ENCODE peak calls at places on chromosomes 4 and X, in eight cellular contexts. One of them, this sample, is unnamed. For H3K4me1, the result is how much of the 10 kb centered on the place peaks cover.

GRCh38 chr4:173505924-173506779 is 23.9 kb downstream of the HAND2 start:
- DNase-seq in IMR-90: peak
- DNase-seq in adipocyte: peak
- DNase-seq in ovary: peak
- DNase-seq in suprapubic skin: no peak
- DNase-seq in Caco-2: no peak
- DNase-seq in prostate gland: no peak
- DNase-seq in transverse colon: peak
- DNase-seq in this sample: peak

GRCh38 chrX:72142094-72142843 is 10.6 kb upstream of the RTL5 start:
- DNase-seq in prostate gland: no peak
- DNase-seq in suprapubic skin: no peak
- DNase-seq in adipocyte: no peak
- DNase-seq in ovary: no peak
- DNase-seq in transverse colon: no peak
- DNase-seq in IMR-90: no peak
- DNase-seq in Caco-2: no peak
- DNase-seq in this sample: no peak

GRCh38 chr4:176563591-176563990 is 229.1 kb downstream of the VEGFC start:
- DNase-seq in suprapubic skin: no peak
- DNase-seq in ovary: no peak
- DNase-seq in Caco-2: no peak
- DNase-seq in transverse colon: no peak
- DNase-seq in prostate gland: no peak
- DNase-seq in adipocyte: peak
- DNase-seq in IMR-90: peak
- DNase-seq in this sample: no peak

GRCh38 chrX:9467751-9468150 is 2.9 kb downstream of the TBL1X start:
- DNase-seq in ovary: no peak
- DNase-seq in prostate gland: no peak
- DNase-seq in IMR-90: peak
- DNase-seq in transverse colon: no peak
- DNase-seq in suprapubic skin: no peak
- DNase-seq in adipocyte: no peak
- DNase-seq in Caco-2: no peak
- DNase-seq in this sample: no peak

GRCh38 chr4:74228691-74229640 is 71.0 kb downstream of the MTHFD2L start:
- DNase-seq in transverse colon: peak
- DNase-seq in adipocyte: peak
- DNase-seq in prostate gland: peak
- DNase-seq in IMR-90: peak
- DNase-seq in suprapubic skin: no peak
- DNase-seq in ovary: peak
- DNase-seq in Caco-2: peak
- DNase-seq in this sample: peak

GRCh38 chrX:70033348-70033747 is 16.4 kb downstream of the AWAT2 start:
- DNase-seq in IMR-90: peak
- DNase-seq in Caco-2: peak
- DNase-seq in suprapubic skin: no peak
- DNase-seq in ovary: no peak
- DNase-seq in transverse colon: no peak
- DNase-seq in adipocyte: peak
- DNase-seq in prostate gland: no peak
- DNase-seq in this sample: peak

GRCh38 chr4:81882222-81882621 is 410.5 kb upstream of the RASGEF1B start:
- DNase-seq in Caco-2: no peak
- DNase-seq in prostate gland: no peak
- DNase-seq in transverse colon: no peak
- DNase-seq in adipocyte: no peak
- DNase-seq in IMR-90: no peak
- DNase-seq in suprapubic skin: no peak
- DNase-seq in ovary: no peak
- DNase-seq in this sample: no peak

GRCh38 chr4:87363552-87363951 is 27.4 kb downstream of the HSD17B11 start:
- DNase-seq in adipocyte: no peak
- DNase-seq in ovary: no peak
- DNase-seq in suprapubic skin: no peak
- DNase-seq in prostate gland: no peak
- DNase-seq in IMR-90: no peak
- DNase-seq in transverse colon: no peak
- DNase-seq in Caco-2: no peak
- DNase-seq in this sample: no peak

GRCh38 chr4:53507671-53508286 is 83.5 kb downstream of the LNX1 start:
- DNase-seq in transverse colon: no peak
- DNase-seq in suprapubic skin: no peak
- DNase-seq in Caco-2: no peak
- DNase-seq in prostate gland: no peak
- DNase-seq in ovary: no peak
- DNase-seq in IMR-90: peak
- DNase-seq in adipocyte: no peak
- DNase-seq in this sample: peak

GRCh38 chr4:48665555-48666186 is 114.4 kb downstream of the FRYL start:
- DNase-seq in Caco-2: no peak
- DNase-seq in transverse colon: no peak
- DNase-seq in suprapubic skin: no peak
- DNase-seq in prostate gland: no peak
- DNase-seq in adipocyte: no peak
- DNase-seq in IMR-90: peak
- DNase-seq in ovary: no peak
- DNase-seq in this sample: no peak

GRCh38 chrX:31232506-31232905 is 160.7 kb upstream of the FTHL17 start:
- DNase-seq in ovary: no peak
- DNase-seq in adipocyte: no peak
- DNase-seq in Caco-2: no peak
- DNase-seq in suprapubic skin: no peak
- DNase-seq in IMR-90: no peak
- DNase-seq in prostate gland: no peak
- DNase-seq in transverse colon: no peak
- DNase-seq in this sample: no peak

GRCh38 chr4:138428611-138429010 is 186.5 kb upstream of the SLC7A11 start:
- DNase-seq in transverse colon: no peak
- DNase-seq in suprapubic skin: no peak
- DNase-seq in Caco-2: no peak
- DNase-seq in adipocyte: no peak
- DNase-seq in ovary: no peak
- DNase-seq in IMR-90: no peak
- DNase-seq in prostate gland: no peak
- DNase-seq in this sample: no peak

GRCh38 chr4:138426751-138427150 is 184.6 kb upstream of the SLC7A11 start:
- DNase-seq in transverse colon: no peak
- DNase-seq in IMR-90: no peak
- DNase-seq in ovary: no peak
- DNase-seq in adipocyte: no peak
- DNase-seq in prostate gland: no peak
- DNase-seq in suprapubic skin: no peak
- DNase-seq in Caco-2: no peak
- DNase-seq in this sample: no peak
- H3K4me1 ChIP-seq in transverse colon: under half
- H3K4me1 ChIP-seq in IMR-90: under half
- H3K4me1 ChIP-seq in ovary: under half
- H3K4me1 ChIP-seq in adipocyte: under half
- H3K4me1 ChIP-seq in prostate gland: under half
- H3K4me1 ChIP-seq in suprapubic skin: under half
- H3K4me1 ChIP-seq in Caco-2: under half
- H3K4me1 ChIP-seq in this sample: under half

DNA sequence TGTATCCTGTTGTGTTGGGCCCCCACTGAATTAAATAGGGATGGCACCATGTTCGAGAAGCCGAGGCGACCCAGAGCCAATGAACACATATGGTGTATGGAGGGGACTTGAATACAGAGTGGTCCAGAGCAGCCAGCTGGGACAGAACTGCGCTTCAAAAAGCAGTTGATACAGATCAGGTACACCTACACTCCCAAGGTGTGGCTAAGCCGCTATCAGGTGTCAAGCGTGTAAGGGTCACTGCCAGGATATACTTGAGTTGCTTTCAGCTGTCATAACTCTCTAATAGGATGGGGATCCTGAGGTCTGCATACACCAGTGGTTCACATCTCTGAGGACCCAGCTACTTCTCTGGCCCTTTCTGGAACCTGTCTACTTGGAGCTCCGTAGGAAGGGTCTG is 3.2 kb upstream of the WDR1 start:
- DNase-seq in IMR-90: no peak
- DNase-seq in Caco-2: no peak
- DNase-seq in transverse colon: no peak
- DNase-seq in suprapubic skin: no peak
- DNase-seq in prostate gland: no peak
- DNase-seq in ovary: no peak
- DNase-seq in adipocyte: no peak
- DNase-seq in this sample: no peak
- H3K4me1 ChIP-seq in IMR-90: under half
- H3K4me1 ChIP-seq in Caco-2: under half
- H3K4me1 ChIP-seq in transverse colon: under half
- H3K4me1 ChIP-seq in suprapubic skin: under half
- H3K4me1 ChIP-seq in prostate gland: under half
- H3K4me1 ChIP-seq in ovary: under half
- H3K4me1 ChIP-seq in adipocyte: under half
- H3K4me1 ChIP-seq in this sample: under half

GRCh38 chrX:11462648-11463047 is 169.4 kb downstream of the AMELX start:
- DNase-seq in suprapubic skin: no peak
- DNase-seq in prostate gland: no peak
- DNase-seq in IMR-90: no peak
- DNase-seq in Caco-2: no peak
- DNase-seq in adipocyte: no peak
- DNase-seq in ovary: no peak
- DNase-seq in transverse colon: no peak
- DNase-seq in this sample: no peak

GRCh38 chrX:11460347-11460746 is 167.1 kb downstream of the AMELX start:
- DNase-seq in adipocyte: no peak
- DNase-seq in prostate gland: no peak
- DNase-seq in IMR-90: no peak
- DNase-seq in transverse colon: no peak
- DNase-seq in suprapubic skin: no peak
- DNase-seq in Caco-2: no peak
- DNase-seq in ovary: no peak
- DNase-seq in this sample: no peak

GRCh38 chrX:11464360-11464759 is 171.1 kb downstream of the AMELX start:
- DNase-seq in prostate gland: peak
- DNase-seq in ovary: no peak
- DNase-seq in suprapubic skin: no peak
- DNase-seq in adipocyte: no peak
- DNase-seq in transverse colon: no peak
- DNase-seq in IMR-90: no peak
- DNase-seq in Caco-2: no peak
- DNase-seq in this sample: no peak

GRCh38 chrX:11462136-11462535 is 168.9 kb downstream of the AMELX start:
- DNase-seq in ovary: no peak
- DNase-seq in IMR-90: peak
- DNase-seq in Caco-2: peak
- DNase-seq in prostate gland: no peak
- DNase-seq in suprapubic skin: no peak
- DNase-seq in transverse colon: no peak
- DNase-seq in adipocyte: peak
- DNase-seq in this sample: no peak

GRCh38 chrX:11461181-11462001 is 168.2 kb downstream of the AMELX start:
- DNase-seq in prostate gland: no peak
- DNase-seq in adipocyte: peak
- DNase-seq in Caco-2: peak
- DNase-seq in ovary: no peak
- DNase-seq in suprapubic skin: no peak
- DNase-seq in IMR-90: peak
- DNase-seq in transverse colon: no peak
- DNase-seq in this sample: no peak
- H3K4me1 ChIP-seq in prostate gland: under half
- H3K4me1 ChIP-seq in adipocyte: under half
- H3K4me1 ChIP-seq in Caco-2: under half
- H3K4me1 ChIP-seq in ovary: under half
- H3K4me1 ChIP-seq in suprapubic skin: under half
- H3K4me1 ChIP-seq in IMR-90: under half
- H3K4me1 ChIP-seq in transverse colon: under half
- H3K4me1 ChIP-seq in this sample: under half

GRCh38 chr4:38308728-38309315 is 348.6 kb downstream of the PTTG2 start:
- DNase-seq in ovary: no peak
- DNase-seq in prostate gland: no peak
- DNase-seq in suprapubic skin: no peak
- DNase-seq in IMR-90: peak
- DNase-seq in Caco-2: no peak
- DNase-seq in transverse colon: no peak
- DNase-seq in adipocyte: peak
- DNase-seq in this sample: no peak
- H3K4me1 ChIP-seq in ovary: under half
- H3K4me1 ChIP-seq in prostate gland: under half
- H3K4me1 ChIP-seq in suprapubic skin: under half
- H3K4me1 ChIP-seq in IMR-90: under half
- H3K4me1 ChIP-seq in Caco-2: under half
- H3K4me1 ChIP-seq in transverse colon: under half
- H3K4me1 ChIP-seq in adipocyte: under half
- H3K4me1 ChIP-seq in this sample: under half

GRCh38 chr4:156945532-156945931 is 26.1 kb downstream of the PDGFC start:
- DNase-seq in transverse colon: no peak
- DNase-seq in suprapubic skin: no peak
- DNase-seq in ovary: no peak
- DNase-seq in Caco-2: no peak
- DNase-seq in adipocyte: peak
- DNase-seq in prostate gland: no peak
- DNase-seq in IMR-90: no peak
- DNase-seq in this sample: no peak
- H3K4me1 ChIP-seq in transverse colon: under half
- H3K4me1 ChIP-seq in suprapubic skin: half or more
- H3K4me1 ChIP-seq in ovary: under half
- H3K4me1 ChIP-seq in Caco-2: under half
- H3K4me1 ChIP-seq in adipocyte: under half
- H3K4me1 ChIP-seq in prostate gland: under half
- H3K4me1 ChIP-seq in IMR-90: under half
- H3K4me1 ChIP-seq in this sample: under half

GRCh38 chrX:1463581-1464281 is 11.0 kb upstream of the ASMTL start:
- DNase-seq in IMR-90: no peak
- DNase-seq in transverse colon: no peak
- DNase-seq in Caco-2: peak
- DNase-seq in adipocyte: no peak
- DNase-seq in ovary: no peak
- DNase-seq in suprapubic skin: peak
- DNase-seq in prostate gland: no peak
- DNase-seq in this sample: peak
- H3K4me1 ChIP-seq in IMR-90: under half
- H3K4me1 ChIP-seq in transverse colon: under half
- H3K4me1 ChIP-seq in Caco-2: under half
- H3K4me1 ChIP-seq in adipocyte: under half
- H3K4me1 ChIP-seq in ovary: under half
- H3K4me1 ChIP-seq in suprapubic skin: under half
- H3K4me1 ChIP-seq in prostate gland: under half
- H3K4me1 ChIP-seq in this sample: under half